ENCODE peak calls at places on chromosome 11, in four cellular contexts. One of them, this sample, is unnamed.

GRCh38 chr11:129268371-129268770 is 76.2 kb upstream of the ARHGAP32 start:
- DNase-seq in body of pancreas: no peak
- DNase-seq in mucosa of descending colon: no peak
- DNase-seq in astrocyte of the spinal cord: no peak
- DNase-seq in this sample: no peak

GRCh38 chr11:79461144-79461543 is 20.3 kb upstream of the TENM4 start:
- DNase-seq in body of pancreas: no peak
- DNase-seq in mucosa of descending colon: no peak
- DNase-seq in astrocyte of the spinal cord: peak
- DNase-seq in this sample: peak

GRCh38 chr11:1071571-1072115 is 3.0 kb upstream of the MUC2 start:
- DNase-seq in astrocyte of the spinal cord: no peak
- DNase-seq in mucosa of descending colon: peak
- DNase-seq in body of pancreas: no peak
- DNase-seq in this sample: no peak

GRCh38 chr11:62602141-62603071 is 741 bp upstream of the MTA2 start:
- DNase-seq in body of pancreas: peak
- DNase-seq in astrocyte of the spinal cord: peak
- DNase-seq in mucosa of descending colon: peak
- DNase-seq in this sample: no peak

GRCh38 chr11:10891321-10891720 is 33.5 kb upstream of the ZBED5 start:
- DNase-seq in mucosa of descending colon: no peak
- DNase-seq in astrocyte of the spinal cord: no peak
- DNase-seq in body of pancreas: no peak
- DNase-seq in this sample: no peak

GRCh38 chr11:114060402-114061052 is 1.0 kb downstream of the ZBTB16 start:
- DNase-seq in body of pancreas: peak
- DNase-seq in astrocyte of the spinal cord: peak
- DNase-seq in mucosa of descending colon: peak
- DNase-seq in this sample: peak

GRCh38 chr11:73478737-73479347 is 102.6 kb downstream of the RELT start:
- DNase-seq in mucosa of descending colon: no peak
- DNase-seq in body of pancreas: no peak
- DNase-seq in astrocyte of the spinal cord: peak
- DNase-seq in this sample: peak

GRCh38 chr11:2374456-2375201 is 2.5 kb upstream of the CD81 start:
- DNase-seq in body of pancreas: no peak
- DNase-seq in astrocyte of the spinal cord: no peak
- DNase-seq in mucosa of descending colon: no peak
- DNase-seq in this sample: no peak

GRCh38 chr11:124672531-124673215 is 866 bp downstream of the SIAE start:
- DNase-seq in astrocyte of the spinal cord: no peak
- DNase-seq in mucosa of descending colon: no peak
- DNase-seq in body of pancreas: no peak
- DNase-seq in this sample: no peak

GRCh38 chr11:36343436-36343835 is 47.3 kb downstream of the PRR5L start:
- DNase-seq in astrocyte of the spinal cord: no peak
- DNase-seq in body of pancreas: no peak
- DNase-seq in mucosa of descending colon: no peak
- DNase-seq in this sample: no peak

GRCh38 chr11:115869780-115870431 is 365.7 kb upstream of the CADM1 start:
- DNase-seq in body of pancreas: no peak
- DNase-seq in astrocyte of the spinal cord: peak
- DNase-seq in mucosa of descending colon: peak
- DNase-seq in this sample: peak

GRCh38 chr11:1171223-1171984 is 13.7 kb downstream of the MUC5AC start:
- DNase-seq in body of pancreas: no peak
- DNase-seq in mucosa of descending colon: no peak
- DNase-seq in astrocyte of the spinal cord: no peak
- DNase-seq in this sample: no peak

GRCh38 chr11:108545909-108546501 is 47.6 kb downstream of the EXPH5 start:
- DNase-seq in body of pancreas: no peak
- DNase-seq in mucosa of descending colon: no peak
- DNase-seq in astrocyte of the spinal cord: no peak
- DNase-seq in this sample: no peak

GRCh38 chr11:77374611-77375031 is 73.1 kb upstream of the GDPD4 start:
- DNase-seq in astrocyte of the spinal cord: peak
- DNase-seq in body of pancreas: no peak
- DNase-seq in mucosa of descending colon: no peak
- DNase-seq in this sample: peak

GRCh38 chr11:18778468-18778867 is 13.1 kb downstream of the PTPN5 start:
- DNase-seq in astrocyte of the spinal cord: no peak
- DNase-seq in body of pancreas: no peak
- DNase-seq in mucosa of descending colon: no peak
- DNase-seq in this sample: no peak

GRCh38 chr11:10350341-10350740 is 45.5 kb downstream of the ADM start:
- DNase-seq in astrocyte of the spinal cord: peak
- DNase-seq in mucosa of descending colon: no peak
- DNase-seq in body of pancreas: no peak
- DNase-seq in this sample: peak

GRCh38 chr11:120198403-120198786 is 12.4 kb upstream of the OAF start:
- DNase-seq in mucosa of descending colon: peak
- DNase-seq in astrocyte of the spinal cord: no peak
- DNase-seq in body of pancreas: no peak
- DNase-seq in this sample: no peak

GRCh38 chr11:118111019-118111743 is 24.4 kb upstream of the SMIM35 start:
- DNase-seq in astrocyte of the spinal cord: no peak
- DNase-seq in body of pancreas: no peak
- DNase-seq in mucosa of descending colon: peak
- DNase-seq in this sample: peak

GRCh38 chr11:60870276-60870675 is 2.9 kb downstream of the ZP1 start:
- DNase-seq in body of pancreas: no peak
- DNase-seq in mucosa of descending colon: no peak
- DNase-seq in astrocyte of the spinal cord: no peak
- DNase-seq in this sample: no peak

GRCh38 chr11:15194671-15195415 is 80.1 kb downstream of the INSC start:
- DNase-seq in mucosa of descending colon: no peak
- DNase-seq in body of pancreas: no peak
- DNase-seq in astrocyte of the spinal cord: peak
- DNase-seq in this sample: no peak

GRCh38 chr11:117807482-117808272 is 10.7 kb upstream of the DSCAML1 start:
- DNase-seq in mucosa of descending colon: peak
- DNase-seq in astrocyte of the spinal cord: peak
- DNase-seq in body of pancreas: peak
- DNase-seq in this sample: no peak

GRCh38 chr11:78841451-78842060 is 266.9 kb upstream of the NARS2 start:
- DNase-seq in astrocyte of the spinal cord: no peak
- DNase-seq in body of pancreas: no peak
- DNase-seq in mucosa of descending colon: no peak
- DNase-seq in this sample: peak

GRCh38 chr11:45252134-45252856 is 33.8 kb downstream of the SYT13 start:
- DNase-seq in body of pancreas: peak
- DNase-seq in mucosa of descending colon: peak
- DNase-seq in astrocyte of the spinal cord: peak
- DNase-seq in this sample: no peak

GRCh38 chr11:64233913-64234839 is at the start of gene VEGFB:
- DNase-seq in astrocyte of the spinal cord: peak
- DNase-seq in mucosa of descending colon: peak
- DNase-seq in body of pancreas: peak
- DNase-seq in this sample: peak

GRCh38 chr11:18203723-18204122 is 31.1 kb downstream of the MRGPRX4 start:
- DNase-seq in astrocyte of the spinal cord: peak
- DNase-seq in body of pancreas: no peak
- DNase-seq in mucosa of descending colon: no peak
- DNase-seq in this sample: no peak

GRCh38 chr11:59263225-59263894 is 50.6 kb upstream of the MPEG1 start:
- DNase-seq in mucosa of descending colon: peak
- DNase-seq in astrocyte of the spinal cord: no peak
- DNase-seq in body of pancreas: peak
- DNase-seq in this sample: peak

GRCh38 chr11:109059402-109059801 is 362.6 kb upstream of the C11orf87 start:
- DNase-seq in astrocyte of the spinal cord: no peak
- DNase-seq in body of pancreas: no peak
- DNase-seq in mucosa of descending colon: no peak
- DNase-seq in this sample: no peak

GRCh38 chr11:40508307-40508706 is 951.1 kb downstream of the LRRC4C start:
- DNase-seq in mucosa of descending colon: no peak
- DNase-seq in body of pancreas: no peak
- DNase-seq in astrocyte of the spinal cord: no peak
- DNase-seq in this sample: no peak

GRCh38 chr11:123429851-123430735 is at the start of gene GRAMD1B:
- DNase-seq in body of pancreas: peak
- DNase-seq in mucosa of descending colon: peak
- DNase-seq in astrocyte of the spinal cord: peak
- DNase-seq in this sample: no peak

GRCh38 chr11:45180888-45181594 is 34.6 kb downstream of the PRDM11 start:
- DNase-seq in mucosa of descending colon: peak
- DNase-seq in body of pancreas: peak
- DNase-seq in astrocyte of the spinal cord: peak
- DNase-seq in this sample: peak

GRCh38 chr11:131810511-131810910 is 440.1 kb downstream of the NTM start:
- DNase-seq in body of pancreas: no peak
- DNase-seq in mucosa of descending colon: no peak
- DNase-seq in astrocyte of the spinal cord: no peak
- DNase-seq in this sample: no peak

GRCh38 chr11:21133244-21133643 is 463.9 kb downstream of the NELL1 start:
- DNase-seq in mucosa of descending colon: no peak
- DNase-seq in body of pancreas: no peak
- DNase-seq in astrocyte of the spinal cord: no peak
- DNase-seq in this sample: no peak

DNA sequence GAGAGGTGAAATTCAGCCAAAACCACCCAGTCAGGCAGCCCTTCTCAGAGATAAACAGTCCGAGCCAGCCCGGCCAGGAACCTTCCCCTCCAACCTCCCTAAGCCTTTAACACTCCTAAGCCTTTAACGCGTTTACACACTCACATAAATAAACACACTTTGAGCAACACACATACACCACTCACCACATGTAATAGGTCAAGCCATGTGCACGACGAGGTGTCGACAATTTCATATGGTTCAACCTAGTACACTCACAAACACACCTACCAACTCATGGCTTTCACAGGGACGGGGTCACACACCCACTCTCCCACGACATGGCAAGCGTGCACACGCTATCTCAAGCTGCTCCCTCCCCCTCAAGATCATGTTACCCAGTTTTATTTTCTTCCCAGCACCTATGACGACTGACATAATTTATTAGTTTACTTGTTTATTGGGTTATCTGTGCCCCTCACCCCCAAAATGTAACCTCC is 15.5 kb downstream of the SLC43A1 start:
- DNase-seq in astrocyte of the spinal cord: no peak
- DNase-seq in mucosa of descending colon: no peak
- DNase-seq in body of pancreas: no peak
- DNase-seq in this sample: no peak
- H3K4me3 ChIP-seq in astrocyte of the spinal cord: peak
- H3K4me3 ChIP-seq in mucosa of descending colon: no peak
- H3K4me3 ChIP-seq in body of pancreas: no peak
- H3K4me3 ChIP-seq in this sample: no peak

GRCh38 chr11:95231126-95231880 is at the start of gene SESN3:
- DNase-seq in astrocyte of the spinal cord: peak
- DNase-seq in mucosa of descending colon: peak
- DNase-seq in body of pancreas: peak
- DNase-seq in this sample: peak

GRCh38 chr11:95232666-95233065 is 1.7 kb upstream of the SESN3 start:
- DNase-seq in mucosa of descending colon: no peak
- DNase-seq in body of pancreas: no peak
- DNase-seq in astrocyte of the spinal cord: no peak
- DNase-seq in this sample: no peak

GRCh38 chr11:95229199-95230053 is 1.6 kb downstream of the SESN3 start:
- DNase-seq in astrocyte of the spinal cord: peak
- DNase-seq in body of pancreas: no peak
- DNase-seq in mucosa of descending colon: no peak
- DNase-seq in this sample: peak

GRCh38 chr11:95230054-95231034 is 658 bp downstream of the SESN3 start:
- DNase-seq in body of pancreas: peak
- DNase-seq in mucosa of descending colon: no peak
- DNase-seq in astrocyte of the spinal cord: peak
- DNase-seq in this sample: peak

GRCh38 chr11:95231881-95232605 is 1.0 kb upstream of the SESN3 start:
- DNase-seq in astrocyte of the spinal cord: peak
- DNase-seq in body of pancreas: peak
- DNase-seq in mucosa of descending colon: peak
- DNase-seq in this sample: peak
- H3K4me3 ChIP-seq in astrocyte of the spinal cord: peak
- H3K4me3 ChIP-seq in body of pancreas: peak
- H3K4me3 ChIP-seq in mucosa of descending colon: no peak
- H3K4me3 ChIP-seq in this sample: peak

DNA sequence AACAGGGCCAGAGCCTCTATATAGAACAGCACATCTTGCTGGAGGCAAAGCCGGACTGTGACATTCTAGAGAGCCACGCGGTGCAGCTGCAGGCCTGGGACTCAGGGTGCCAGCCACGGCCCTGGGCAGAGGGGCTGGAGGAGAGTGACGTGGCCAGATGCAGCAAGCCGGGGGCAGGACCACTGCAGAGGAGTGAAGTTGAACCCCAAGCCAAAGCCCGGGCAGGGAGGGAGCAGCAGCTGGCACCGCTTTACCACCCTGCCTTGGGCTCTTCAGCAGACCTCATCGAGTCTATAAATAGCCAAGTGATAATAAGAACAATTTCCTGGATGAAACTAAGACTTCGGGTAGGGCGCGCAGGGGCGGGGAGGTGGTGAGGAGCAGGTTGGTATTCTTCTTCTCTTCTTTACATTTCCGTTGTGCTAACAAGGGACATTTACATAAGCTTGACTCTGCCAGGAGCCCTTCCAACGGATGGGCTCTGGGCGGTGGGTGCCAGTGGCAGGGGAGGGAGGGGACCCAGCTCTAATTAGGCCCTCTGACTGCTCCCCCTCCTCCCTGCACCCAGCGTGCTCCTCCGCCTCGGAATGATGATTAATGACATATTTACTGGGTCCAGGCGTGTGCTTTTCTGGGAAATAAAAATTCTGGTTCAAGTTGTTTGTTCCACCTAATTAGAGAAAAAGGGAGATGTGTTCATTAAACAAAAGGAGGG is 110.2 kb downstream of the ST3GAL4 start:
- DNase-seq in mucosa of descending colon: no peak
- DNase-seq in astrocyte of the spinal cord: no peak
- DNase-seq in body of pancreas: no peak
- DNase-seq in this sample: no peak
- H3K4me3 ChIP-seq in mucosa of descending colon: no peak
- H3K4me3 ChIP-seq in astrocyte of the spinal cord: no peak
- H3K4me3 ChIP-seq in body of pancreas: no peak
- H3K4me3 ChIP-seq in this sample: no peak

GRCh38 chr11:96158126-96158525 is 184.9 kb downstream of the MAML2 start:
- DNase-seq in mucosa of descending colon: no peak
- DNase-seq in body of pancreas: no peak
- DNase-seq in astrocyte of the spinal cord: no peak
- DNase-seq in this sample: no peak
- H3K4me3 ChIP-seq in mucosa of descending colon: no peak
- H3K4me3 ChIP-seq in body of pancreas: no peak
- H3K4me3 ChIP-seq in astrocyte of the spinal cord: no peak
- H3K4me3 ChIP-seq in this sample: no peak

DNA sequence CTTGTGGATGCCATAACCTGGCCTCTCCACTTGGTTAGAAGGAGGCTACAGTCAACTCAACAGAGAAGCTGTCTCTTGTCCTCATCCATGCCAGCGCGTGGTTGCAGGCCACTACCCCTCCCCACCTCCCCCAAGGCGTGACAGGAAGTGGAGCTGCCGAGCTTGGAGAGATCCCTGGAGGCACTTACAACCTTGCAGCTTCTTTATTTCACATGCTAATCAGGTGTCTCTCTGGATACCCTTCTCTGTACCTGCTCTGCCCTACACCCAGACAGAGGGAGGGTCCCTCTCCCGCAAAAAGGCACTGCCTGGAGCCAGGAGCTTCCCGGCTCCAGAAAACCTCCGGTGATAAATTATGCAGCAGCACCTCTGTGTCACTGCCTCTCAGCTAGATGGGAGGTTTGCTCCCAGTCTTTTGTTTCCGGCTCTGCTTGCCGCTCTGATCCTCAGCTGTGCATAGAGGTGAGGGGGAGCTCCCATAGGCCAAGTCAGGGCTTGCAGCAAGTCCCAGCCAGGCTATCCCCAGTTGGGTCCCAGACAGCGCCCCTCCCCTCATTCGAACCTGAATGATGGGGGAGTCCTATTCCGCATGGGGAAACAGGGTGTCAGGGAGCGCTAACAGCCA is 5.7 kb downstream of the LRP4 start:
- DNase-seq in astrocyte of the spinal cord: no peak
- DNase-seq in body of pancreas: no peak
- DNase-seq in mucosa of descending colon: peak
- DNase-seq in this sample: no peak
- H3K4me3 ChIP-seq in astrocyte of the spinal cord: no peak
- H3K4me3 ChIP-seq in body of pancreas: no peak
- H3K4me3 ChIP-seq in mucosa of descending colon: no peak
- H3K4me3 ChIP-seq in this sample: peak